ENCODE peak calls at places on chromosome 10, in eight cellular contexts. E, J, A, C, B, G, Y and W are unnamed samples. For H3K36me3 and H3K9me3, the result is how much of the 10 kb centered on the place peaks cover.

GRCh38 chr10:30803901-30804322 is 174.4 kb upstream of the LYZL2 start:
- DNase-seq in A (no peak), B (no peak), C (peak), J (no peak), Y (peak), E (no peak), G (peak), W (no peak)

GRCh38 chr10:105950410-105950809 is 1214.1 kb downstream of the SORCS1 start:
- DNase-seq in B (no peak), G (no peak), J (no peak), C (peak), A (no peak), Y (peak), E (no peak), W (peak)

GRCh38 chr10:101425535-101425934 is 71.6 kb downstream of the BTRC start:
- DNase-seq in C (no peak), B (no peak), J (no peak), G (no peak), A (no peak), Y (no peak), E (no peak), W (no peak)

GRCh38 chr10:1061930-1062769 is 6.0 kb downstream of the WDR37 start:
- DNase-seq in J (no peak), B (no peak), E (no peak), C (no peak), G (no peak), Y (peak), A (no peak), W (no peak)

GRCh38 chr10:86393401-86393800 is 26.8 kb upstream of the GRID1 start:
- DNase-seq in J (no peak), A (no peak), Y (no peak), E (no peak), B (no peak), C (no peak), G (peak), W (no peak)

GRCh38 chr10:86962136-86962980 is 4.0 kb downstream of the SNCG start:
- DNase-seq in E (no peak), B (no peak), A (no peak), J (no peak), G (peak), Y (no peak), C (no peak), W (no peak)

GRCh38 chr10:59668081-59668480 is 41.6 kb downstream of the SLC16A9 start:
- DNase-seq in E (no peak), Y (no peak), B (no peak), C (no peak), A (no peak), J (no peak), G (no peak), W (no peak)

GRCh38 chr10:17781856-17782255 is 27.3 kb upstream of the MRC1 start:
- DNase-seq in G (no peak), E (no peak), J (no peak), A (no peak), B (no peak), C (no peak), Y (no peak), W (no peak)

GRCh38 chr10:29479081-29479917 is 155.5 kb downstream of the SVIL start:
- DNase-seq in E (no peak), B (no peak), A (no peak), C (no peak), Y (peak), G (peak), J (no peak), W (no peak)

GRCh38 chr10:22053048-22053447 is 49.5 kb upstream of the DNAJC1 start:
- DNase-seq in C (no peak), E (no peak), J (no peak), Y (no peak), B (no peak), G (no peak), A (no peak), W (no peak)

GRCh38 chr10:113320213-113320612 is 232.6 kb upstream of the HABP2 start:
- DNase-seq in J (no peak), E (no peak), Y (no peak), C (no peak), A (no peak), B (no peak), G (no peak), W (no peak)

GRCh38 chr10:26355241-26355640 is 82.9 kb upstream of the APBB1IP start:
- DNase-seq in Y (no peak), E (no peak), J (no peak), B (no peak), A (no peak), G (no peak), C (no peak), W (no peak)

GRCh38 chr10:13453896-13454295 is 74.9 kb downstream of the BEND7 start:
- DNase-seq in Y (no peak), A (no peak), E (no peak), B (no peak), G (no peak), C (no peak), J (no peak), W (no peak)

GRCh38 chr10:32942081-32942480 is 15.9 kb downstream of the ITGB1 start:
- DNase-seq in A (no peak), G (no peak), B (no peak), C (no peak), Y (no peak), E (no peak), J (no peak), W (no peak)

GRCh38 chr10:86348321-86349210 is 18.0 kb downstream of the GRID1 start:
- DNase-seq in J (no peak), Y (no peak), B (peak), E (peak), C (no peak), A (no peak), G (no peak), W (no peak)

GRCh38 chr10:70575874-70576802 is 26.4 kb downstream of the PRF1 start:
- DNase-seq in J (no peak), G (no peak), B (no peak), E (peak), Y (no peak), A (no peak), C (peak), W (peak)

GRCh38 chr10:97075961-97076525 is 109.7 kb downstream of the SLIT1 start:
- DNase-seq in C (no peak), E (no peak), A (no peak), J (no peak), Y (no peak), G (no peak), B (no peak), W (no peak)

GRCh38 chr10:69503001-69503895 is 52.0 kb downstream of the TSPAN15 start:
- DNase-seq in C (no peak), A (no peak), B (no peak), J (no peak), E (no peak), Y (no peak), G (peak), W (peak)

GRCh38 chr10:127485153-127485857 is 63.8 kb upstream of the NPS start:
- DNase-seq in Y (peak), E (no peak), J (no peak), A (no peak), G (no peak), B (no peak), C (peak), W (no peak)

GRCh38 chr10:48450233-48450810 is 143.8 kb downstream of the MAPK8 start:
- DNase-seq in Y (no peak), J (no peak), C (no peak), B (peak), E (peak), G (peak), A (no peak), W (no peak)

GRCh38 chr10:13162013-13162364 is 631 bp downstream of the MCM10 start:
- DNase-seq in Y (no peak), C (no peak), G (no peak), E (no peak), A (no peak), B (no peak), J (no peak), W (no peak)

GRCh38 chr10:112643600-112643999 is 196.6 kb downstream of the VTI1A start:
- DNase-seq in G (no peak), B (no peak), C (peak), E (no peak), Y (no peak), A (no peak), J (no peak), W (no peak)

GRCh38 chr10:63115732-63116383 is 17.3 kb upstream of the NRBF2 start:
- DNase-seq in Y (peak), G (peak), B (peak), C (peak), J (no peak), E (peak), A (no peak), W (peak)

GRCh38 chr10:112356686-112357085 is 17.2 kb upstream of the ACSL5 start:
- DNase-seq in B (no peak), A (no peak), E (no peak), C (no peak), J (no peak), Y (no peak), G (peak), W (no peak)

GRCh38 chr10:88152720-88153119 is 289.3 kb downstream of the PTEN start:
- DNase-seq in B (no peak), C (peak), Y (peak), E (no peak), J (no peak), G (no peak), A (no peak), W (no peak)

GRCh38 chr10:22634606-22635467 is 79.5 kb downstream of the PIP4K2A start:
- DNase-seq in Y (no peak), E (no peak), J (no peak), B (no peak), G (no peak), C (no peak), A (no peak), W (no peak)

GRCh38 chr10:25113231-25114035 is 61.4 kb upstream of the GPR158 start:
- DNase-seq in J (peak), G (peak), B (peak), Y (peak), E (peak), C (peak), A (peak), W (peak)

GRCh38 chr10:90857635-90858488 is at the start of gene HTR7:
- DNase-seq in A (no peak), B (peak), G (no peak), Y (peak), E (peak), C (peak), J (peak), W (peak)

DNA sequence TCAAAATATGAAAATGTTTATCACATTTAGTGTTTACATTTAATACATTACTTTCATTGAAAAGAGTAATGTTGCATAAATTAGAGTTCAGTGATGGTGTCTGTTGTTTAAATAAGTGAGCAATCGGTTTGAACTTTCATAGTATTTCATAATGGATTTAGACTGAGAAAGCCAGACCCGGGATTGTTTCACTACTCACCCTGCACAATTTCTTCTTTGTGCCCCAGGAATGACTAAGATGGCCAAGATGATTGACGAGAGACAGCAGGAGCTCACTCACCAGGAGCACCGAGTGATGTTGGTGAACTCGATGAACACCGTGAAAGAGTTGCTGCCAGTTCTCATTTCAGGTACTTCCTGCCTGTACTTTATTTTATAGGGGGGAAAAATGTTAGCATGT is 74.6 kb downstream of the VCL start:
- DNase-seq in G (no peak), B (no peak), C (peak), A (peak), E (no peak), J (no peak), Y (peak), W (no peak)
- H3K36me3 ChIP-seq in G (under half), B (under half), C (under half), A (under half), E (half or more), J (under half), Y (under half), W (under half)

GRCh38 chr10:6036861-6037321 is 25.3 kb downstream of the IL2RA start:
- DNase-seq in A (no peak), C (no peak), J (no peak), B (no peak), Y (no peak), E (no peak), G (no peak), W (peak)
- H3K9me3 ChIP-seq in A (under half), C (under half), J (under half), B (under half), Y (under half), E (under half), G (under half), W (under half)

GRCh38 chr10:15829495-15829894 is 30.8 kb downstream of the MINDY3 start:
- DNase-seq in A (no peak), C (no peak), G (no peak), J (no peak), B (no peak), E (no peak), Y (no peak), W (no peak)

GRCh38 chr10:15821046-15821683 is 39.1 kb downstream of the MINDY3 start:
- DNase-seq in C (no peak), G (no peak), B (no peak), E (no peak), A (no peak), J (no peak), Y (no peak), W (no peak)

GRCh38 chr10:15824498-15824897 is 35.8 kb downstream of the MINDY3 start:
- DNase-seq in J (no peak), Y (peak), C (peak), G (no peak), B (no peak), E (no peak), A (no peak), W (no peak)
- TF ChIP-seq CTCF in J (peak), Y (peak), C (peak), G (peak), B (peak), E (peak), A (peak), W (peak)

GRCh38 chr10:109880886-109881467 is 42.3 kb downstream of the XPNPEP1 start:
- DNase-seq in A (no peak), C (no peak), G (no peak), B (no peak), J (no peak), Y (no peak), E (no peak), W (no peak)
- H3K36me3 ChIP-seq in A (under half), C (under half), G (under half), B (under half), J (under half), Y (under half), E (half or more), W (under half)

GRCh38 chr10:130727766-130728490 is 583.6 kb downstream of the TCERG1L start:
- DNase-seq in G (no peak), Y (no peak), E (peak), B (no peak), J (no peak), C (no peak), A (no peak), W (no peak)
- H3K9me3 ChIP-seq in G (under half), Y (under half), E (under half), B (under half), J (under half), C (under half), A (under half), W (under half)